ENCODE peak calls at places on chromosomes 1 and 21, in eight cellular contexts. One of them, this sample, is unnamed.

GRCh38 chr1:159996653-159997052 is 35.1 kb downstream of the PIGM start:
- DNase-seq in activated T-helper 1 cell treated with anti-CD3 and anti-CD28 coated beads, Interleukin-12 subunit alpha, Interleukin-12 subunit beta, Interleukin-2, Interleukin-4 antibody, amounts not matched to agents 30 ng/mL and 10 ng/mL and 1 ng/mL, durations not matched to agents 14 hours and 24 hours and 36 hours: no peak
- DNase-seq in BJ: peak; percentile 81
- DNase-seq in dorsolateral prefrontal cortex: no peak
- DNase-seq in astrocyte of the cerebellum: peak; percentile 67
- DNase-seq in prostate gland: no peak
- DNase-seq in GM13977: no peak
- DNase-seq in CD4-positive, alpha-beta T cell: no peak
- DNase-seq in this sample: peak; percentile 22

GRCh38 chr21:33655591-33656221 is 13.4 kb downstream of the ITSN1 start:
- DNase-seq in BJ: no peak
- DNase-seq in CD4-positive, alpha-beta T cell: no peak
- DNase-seq in GM13977: no peak
- DNase-seq in astrocyte of the cerebellum: peak; percentile 80
- DNase-seq in prostate gland: no peak
- DNase-seq in activated T-helper 1 cell treated with anti-CD3 and anti-CD28 coated beads, Interleukin-12 subunit alpha, Interleukin-12 subunit beta, Interleukin-2, Interleukin-4 antibody, amounts not matched to agents 30 ng/mL and 10 ng/mL and 1 ng/mL, durations not matched to agents 14 hours and 24 hours and 36 hours: no peak
- DNase-seq in dorsolateral prefrontal cortex: no peak
- DNase-seq in this sample: no peak

GRCh38 chr1:83508485-83509151 is 490.3 kb downstream of the TTLL7 start:
- DNase-seq in prostate gland: no peak
- DNase-seq in dorsolateral prefrontal cortex: no peak
- DNase-seq in BJ: peak; percentile 96
- DNase-seq in astrocyte of the cerebellum: peak; percentile 13
- DNase-seq in GM13977: peak; percentile 17
- DNase-seq in activated T-helper 1 cell treated with anti-CD3 and anti-CD28 coated beads, Interleukin-12 subunit alpha, Interleukin-12 subunit beta, Interleukin-2, Interleukin-4 antibody, amounts not matched to agents 30 ng/mL and 10 ng/mL and 1 ng/mL, durations not matched to agents 14 hours and 24 hours and 36 hours: peak; percentile 60
- DNase-seq in CD4-positive, alpha-beta T cell: peak; percentile 51
- DNase-seq in this sample: no peak

GRCh38 chr1:111679541-111679940 is 59.7 kb downstream of the INKA2 start:
- DNase-seq in CD4-positive, alpha-beta T cell: no peak
- DNase-seq in astrocyte of the cerebellum: no peak
- DNase-seq in dorsolateral prefrontal cortex: no peak
- DNase-seq in GM13977: no peak
- DNase-seq in activated T-helper 1 cell treated with anti-CD3 and anti-CD28 coated beads, Interleukin-12 subunit alpha, Interleukin-12 subunit beta, Interleukin-2, Interleukin-4 antibody, amounts not matched to agents 30 ng/mL and 10 ng/mL and 1 ng/mL, durations not matched to agents 14 hours and 24 hours and 36 hours: no peak
- DNase-seq in prostate gland: no peak
- DNase-seq in BJ: no peak
- DNase-seq in this sample: no peak

GRCh38 chr1:8552135-8552534 is 234.2 kb downstream of the SLC45A1 start:
- DNase-seq in GM13977: no peak
- DNase-seq in dorsolateral prefrontal cortex: no peak
- DNase-seq in activated T-helper 1 cell treated with anti-CD3 and anti-CD28 coated beads, Interleukin-12 subunit alpha, Interleukin-12 subunit beta, Interleukin-2, Interleukin-4 antibody, amounts not matched to agents 30 ng/mL and 10 ng/mL and 1 ng/mL, durations not matched to agents 14 hours and 24 hours and 36 hours: no peak
- DNase-seq in BJ: no peak
- DNase-seq in CD4-positive, alpha-beta T cell: no peak
- DNase-seq in prostate gland: no peak
- DNase-seq in astrocyte of the cerebellum: no peak
- DNase-seq in this sample: no peak

GRCh38 chr1:75673399-75673798 is 51.1 kb upstream of the ACADM start:
- DNase-seq in GM13977: no peak
- DNase-seq in BJ: no peak
- DNase-seq in CD4-positive, alpha-beta T cell: no peak
- DNase-seq in activated T-helper 1 cell treated with anti-CD3 and anti-CD28 coated beads, Interleukin-12 subunit alpha, Interleukin-12 subunit beta, Interleukin-2, Interleukin-4 antibody, amounts not matched to agents 30 ng/mL and 10 ng/mL and 1 ng/mL, durations not matched to agents 14 hours and 24 hours and 36 hours: no peak
- DNase-seq in dorsolateral prefrontal cortex: no peak
- DNase-seq in prostate gland: no peak
- DNase-seq in astrocyte of the cerebellum: no peak
- DNase-seq in this sample: no peak

GRCh38 chr1:167659440-167659839 is 29.4 kb downstream of the RCSD1 start:
- DNase-seq in dorsolateral prefrontal cortex: no peak
- DNase-seq in astrocyte of the cerebellum: no peak
- DNase-seq in CD4-positive, alpha-beta T cell: no peak
- DNase-seq in BJ: no peak
- DNase-seq in GM13977: no peak
- DNase-seq in activated T-helper 1 cell treated with anti-CD3 and anti-CD28 coated beads, Interleukin-12 subunit alpha, Interleukin-12 subunit beta, Interleukin-2, Interleukin-4 antibody, amounts not matched to agents 30 ng/mL and 10 ng/mL and 1 ng/mL, durations not matched to agents 14 hours and 24 hours and 36 hours: no peak
- DNase-seq in prostate gland: no peak
- DNase-seq in this sample: no peak

GRCh38 chr1:37682334-37682987 is 9.9 kb upstream of the CDCA8 start:
- DNase-seq in dorsolateral prefrontal cortex: peak; percentile 75
- DNase-seq in prostate gland: peak; percentile 56
- DNase-seq in BJ: no peak
- DNase-seq in astrocyte of the cerebellum: peak; percentile 43
- DNase-seq in GM13977: peak; percentile 66
- DNase-seq in CD4-positive, alpha-beta T cell: peak; percentile 70
- DNase-seq in activated T-helper 1 cell treated with anti-CD3 and anti-CD28 coated beads, Interleukin-12 subunit alpha, Interleukin-12 subunit beta, Interleukin-2, Interleukin-4 antibody, amounts not matched to agents 30 ng/mL and 10 ng/mL and 1 ng/mL, durations not matched to agents 14 hours and 24 hours and 36 hours: peak; percentile 61
- DNase-seq in this sample: no peak

GRCh38 chr1:226979115-226979516 is 39.0 kb downstream of the COQ8A start:
- DNase-seq in activated T-helper 1 cell treated with anti-CD3 and anti-CD28 coated beads, Interleukin-12 subunit alpha, Interleukin-12 subunit beta, Interleukin-2, Interleukin-4 antibody, amounts not matched to agents 30 ng/mL and 10 ng/mL and 1 ng/mL, durations not matched to agents 14 hours and 24 hours and 36 hours: no peak
- DNase-seq in CD4-positive, alpha-beta T cell: no peak
- DNase-seq in GM13977: no peak
- DNase-seq in astrocyte of the cerebellum: no peak
- DNase-seq in prostate gland: no peak
- DNase-seq in dorsolateral prefrontal cortex: no peak
- DNase-seq in BJ: no peak
- DNase-seq in this sample: no peak

GRCh38 chr1:185843297-185843869 is 109.2 kb downstream of the HMCN1 start:
- DNase-seq in dorsolateral prefrontal cortex: no peak
- DNase-seq in CD4-positive, alpha-beta T cell: no peak
- DNase-seq in prostate gland: no peak
- DNase-seq in astrocyte of the cerebellum: no peak
- DNase-seq in activated T-helper 1 cell treated with anti-CD3 and anti-CD28 coated beads, Interleukin-12 subunit alpha, Interleukin-12 subunit beta, Interleukin-2, Interleukin-4 antibody, amounts not matched to agents 30 ng/mL and 10 ng/mL and 1 ng/mL, durations not matched to agents 14 hours and 24 hours and 36 hours: no peak
- DNase-seq in GM13977: no peak
- DNase-seq in BJ: no peak
- DNase-seq in this sample: no peak

GRCh38 chr1:232385221-232385620 is 244.7 kb downstream of the SIPA1L2 start:
- DNase-seq in dorsolateral prefrontal cortex: peak; percentile 78
- DNase-seq in astrocyte of the cerebellum: peak; percentile 19
- DNase-seq in BJ: no peak
- DNase-seq in prostate gland: no peak
- DNase-seq in CD4-positive, alpha-beta T cell: no peak
- DNase-seq in activated T-helper 1 cell treated with anti-CD3 and anti-CD28 coated beads, Interleukin-12 subunit alpha, Interleukin-12 subunit beta, Interleukin-2, Interleukin-4 antibody, amounts not matched to agents 30 ng/mL and 10 ng/mL and 1 ng/mL, durations not matched to agents 14 hours and 24 hours and 36 hours: no peak
- DNase-seq in GM13977: no peak
- DNase-seq in this sample: no peak

GRCh38 chr1:147598631-147599361 is 57.5 kb downstream of the BCL9 start:
- DNase-seq in CD4-positive, alpha-beta T cell: peak; percentile 23
- DNase-seq in astrocyte of the cerebellum: no peak
- DNase-seq in BJ: no peak
- DNase-seq in prostate gland: no peak
- DNase-seq in activated T-helper 1 cell treated with anti-CD3 and anti-CD28 coated beads, Interleukin-12 subunit alpha, Interleukin-12 subunit beta, Interleukin-2, Interleukin-4 antibody, amounts not matched to agents 30 ng/mL and 10 ng/mL and 1 ng/mL, durations not matched to agents 14 hours and 24 hours and 36 hours: peak; percentile 31
- DNase-seq in dorsolateral prefrontal cortex: peak; percentile 67
- DNase-seq in GM13977: no peak
- DNase-seq in this sample: no peak

GRCh38 chr1:11376981-11377583 is 101.9 kb upstream of the DISP3 start:
- DNase-seq in prostate gland: no peak
- DNase-seq in GM13977: no peak
- DNase-seq in dorsolateral prefrontal cortex: no peak
- DNase-seq in BJ: no peak
- DNase-seq in activated T-helper 1 cell treated with anti-CD3 and anti-CD28 coated beads, Interleukin-12 subunit alpha, Interleukin-12 subunit beta, Interleukin-2, Interleukin-4 antibody, amounts not matched to agents 30 ng/mL and 10 ng/mL and 1 ng/mL, durations not matched to agents 14 hours and 24 hours and 36 hours: no peak
- DNase-seq in astrocyte of the cerebellum: no peak
- DNase-seq in CD4-positive, alpha-beta T cell: no peak
- DNase-seq in this sample: no peak

GRCh38 chr1:48005254-48006162 is 8.3 kb upstream of the TRABD2B start:
- DNase-seq in prostate gland: no peak
- DNase-seq in BJ: no peak
- DNase-seq in activated T-helper 1 cell treated with anti-CD3 and anti-CD28 coated beads, Interleukin-12 subunit alpha, Interleukin-12 subunit beta, Interleukin-2, Interleukin-4 antibody, amounts not matched to agents 30 ng/mL and 10 ng/mL and 1 ng/mL, durations not matched to agents 14 hours and 24 hours and 36 hours: no peak
- DNase-seq in dorsolateral prefrontal cortex: no peak
- DNase-seq in GM13977: no peak
- DNase-seq in CD4-positive, alpha-beta T cell: no peak
- DNase-seq in astrocyte of the cerebellum: no peak
- DNase-seq in this sample: no peak

GRCh38 chr21:28936036-28936435 is 56.6 kb downstream of the LTN1 start:
- DNase-seq in GM13977: no peak
- DNase-seq in dorsolateral prefrontal cortex: no peak
- DNase-seq in activated T-helper 1 cell treated with anti-CD3 and anti-CD28 coated beads, Interleukin-12 subunit alpha, Interleukin-12 subunit beta, Interleukin-2, Interleukin-4 antibody, amounts not matched to agents 30 ng/mL and 10 ng/mL and 1 ng/mL, durations not matched to agents 14 hours and 24 hours and 36 hours: no peak
- DNase-seq in CD4-positive, alpha-beta T cell: no peak
- DNase-seq in BJ: peak; percentile 54
- DNase-seq in prostate gland: no peak
- DNase-seq in astrocyte of the cerebellum: no peak
- DNase-seq in this sample: no peak

GRCh38 chr21:33042812-33043211 is 17.1 kb downstream of the OLIG2 start:
- DNase-seq in prostate gland: no peak
- DNase-seq in CD4-positive, alpha-beta T cell: no peak
- DNase-seq in dorsolateral prefrontal cortex: no peak
- DNase-seq in BJ: peak; percentile 19
- DNase-seq in activated T-helper 1 cell treated with anti-CD3 and anti-CD28 coated beads, Interleukin-12 subunit alpha, Interleukin-12 subunit beta, Interleukin-2, Interleukin-4 antibody, amounts not matched to agents 30 ng/mL and 10 ng/mL and 1 ng/mL, durations not matched to agents 14 hours and 24 hours and 36 hours: no peak
- DNase-seq in astrocyte of the cerebellum: peak; percentile 83
- DNase-seq in GM13977: no peak
- DNase-seq in this sample: no peak

GRCh38 chr1:9494936-9495758 is 44.1 kb upstream of the SLC25A33 start:
- DNase-seq in prostate gland: no peak
- DNase-seq in BJ: no peak
- DNase-seq in GM13977: peak; percentile 84
- DNase-seq in activated T-helper 1 cell treated with anti-CD3 and anti-CD28 coated beads, Interleukin-12 subunit alpha, Interleukin-12 subunit beta, Interleukin-2, Interleukin-4 antibody, amounts not matched to agents 30 ng/mL and 10 ng/mL and 1 ng/mL, durations not matched to agents 14 hours and 24 hours and 36 hours: peak; percentile 61
- DNase-seq in CD4-positive, alpha-beta T cell: peak; percentile 43
- DNase-seq in astrocyte of the cerebellum: no peak
- DNase-seq in dorsolateral prefrontal cortex: no peak
- DNase-seq in this sample: peak; percentile 38

GRCh38 chr21:43609501-43610340 is 49.6 kb downstream of the HSF2BP start:
- DNase-seq in astrocyte of the cerebellum: peak; percentile 83
- DNase-seq in prostate gland: peak; percentile 87
- DNase-seq in CD4-positive, alpha-beta T cell: no peak
- DNase-seq in dorsolateral prefrontal cortex: no peak
- DNase-seq in activated T-helper 1 cell treated with anti-CD3 and anti-CD28 coated beads, Interleukin-12 subunit alpha, Interleukin-12 subunit beta, Interleukin-2, Interleukin-4 antibody, amounts not matched to agents 30 ng/mL and 10 ng/mL and 1 ng/mL, durations not matched to agents 14 hours and 24 hours and 36 hours: no peak
- DNase-seq in BJ: no peak
- DNase-seq in GM13977: no peak
- DNase-seq in this sample: no peak

GRCh38 chr1:218315638-218316037 is 29.5 kb upstream of the TGFB2 start:
- DNase-seq in activated T-helper 1 cell treated with anti-CD3 and anti-CD28 coated beads, Interleukin-12 subunit alpha, Interleukin-12 subunit beta, Interleukin-2, Interleukin-4 antibody, amounts not matched to agents 30 ng/mL and 10 ng/mL and 1 ng/mL, durations not matched to agents 14 hours and 24 hours and 36 hours: no peak
- DNase-seq in BJ: no peak
- DNase-seq in astrocyte of the cerebellum: no peak
- DNase-seq in dorsolateral prefrontal cortex: no peak
- DNase-seq in GM13977: no peak
- DNase-seq in prostate gland: no peak
- DNase-seq in CD4-positive, alpha-beta T cell: no peak
- DNase-seq in this sample: no peak

GRCh38 chr1:85544689-85545203 is 35.8 kb upstream of the CCN1 start:
- DNase-seq in astrocyte of the cerebellum: no peak
- DNase-seq in BJ: peak; percentile 43
- DNase-seq in prostate gland: peak; percentile 82
- DNase-seq in CD4-positive, alpha-beta T cell: no peak
- DNase-seq in GM13977: no peak
- DNase-seq in dorsolateral prefrontal cortex: no peak
- DNase-seq in activated T-helper 1 cell treated with anti-CD3 and anti-CD28 coated beads, Interleukin-12 subunit alpha, Interleukin-12 subunit beta, Interleukin-2, Interleukin-4 antibody, amounts not matched to agents 30 ng/mL and 10 ng/mL and 1 ng/mL, durations not matched to agents 14 hours and 24 hours and 36 hours: no peak
- DNase-seq in this sample: no peak

GRCh38 chr1:221708987-221709386 is 32.9 kb downstream of the DUSP10 start:
- DNase-seq in astrocyte of the cerebellum: peak; percentile 73
- DNase-seq in prostate gland: no peak
- DNase-seq in GM13977: peak; percentile 65
- DNase-seq in BJ: no peak
- DNase-seq in activated T-helper 1 cell treated with anti-CD3 and anti-CD28 coated beads, Interleukin-12 subunit alpha, Interleukin-12 subunit beta, Interleukin-2, Interleukin-4 antibody, amounts not matched to agents 30 ng/mL and 10 ng/mL and 1 ng/mL, durations not matched to agents 14 hours and 24 hours and 36 hours: peak; percentile 50
- DNase-seq in dorsolateral prefrontal cortex: peak; percentile 54
- DNase-seq in CD4-positive, alpha-beta T cell: peak; percentile 77
- DNase-seq in this sample: no peak

GRCh38 chr1:154856544-154856943 is 13.5 kb downstream of the KCNN3 start:
- DNase-seq in prostate gland: no peak
- DNase-seq in dorsolateral prefrontal cortex: no peak
- DNase-seq in activated T-helper 1 cell treated with anti-CD3 and anti-CD28 coated beads, Interleukin-12 subunit alpha, Interleukin-12 subunit beta, Interleukin-2, Interleukin-4 antibody, amounts not matched to agents 30 ng/mL and 10 ng/mL and 1 ng/mL, durations not matched to agents 14 hours and 24 hours and 36 hours: no peak
- DNase-seq in GM13977: no peak
- DNase-seq in astrocyte of the cerebellum: no peak
- DNase-seq in BJ: no peak
- DNase-seq in CD4-positive, alpha-beta T cell: no peak
- DNase-seq in this sample: no peak

GRCh38 chr1:20640183-20640597 is 6.9 kb downstream of the PINK1 start:
- DNase-seq in GM13977: peak; percentile 80
- DNase-seq in BJ: no peak
- DNase-seq in activated T-helper 1 cell treated with anti-CD3 and anti-CD28 coated beads, Interleukin-12 subunit alpha, Interleukin-12 subunit beta, Interleukin-2, Interleukin-4 antibody, amounts not matched to agents 30 ng/mL and 10 ng/mL and 1 ng/mL, durations not matched to agents 14 hours and 24 hours and 36 hours: peak; percentile 45
- DNase-seq in CD4-positive, alpha-beta T cell: peak; percentile 47
- DNase-seq in dorsolateral prefrontal cortex: no peak
- DNase-seq in astrocyte of the cerebellum: peak; percentile 42
- DNase-seq in prostate gland: peak; percentile 19
- DNase-seq in this sample: no peak

GRCh38 chr1:20124451-20125057 is 5.2 kb upstream of the PLA2G2D start:
- DNase-seq in dorsolateral prefrontal cortex: no peak
- DNase-seq in prostate gland: peak; percentile 37
- DNase-seq in CD4-positive, alpha-beta T cell: no peak
- DNase-seq in astrocyte of the cerebellum: peak; percentile 57
- DNase-seq in BJ: no peak
- DNase-seq in activated T-helper 1 cell treated with anti-CD3 and anti-CD28 coated beads, Interleukin-12 subunit alpha, Interleukin-12 subunit beta, Interleukin-2, Interleukin-4 antibody, amounts not matched to agents 30 ng/mL and 10 ng/mL and 1 ng/mL, durations not matched to agents 14 hours and 24 hours and 36 hours: no peak
- DNase-seq in GM13977: no peak
- DNase-seq in this sample: no peak

GRCh38 chr1:246394121-246394520 is 113.0 kb downstream of the SMYD3 start:
- DNase-seq in prostate gland: no peak
- DNase-seq in GM13977: no peak
- DNase-seq in BJ: no peak
- DNase-seq in astrocyte of the cerebellum: no peak
- DNase-seq in dorsolateral prefrontal cortex: no peak
- DNase-seq in activated T-helper 1 cell treated with anti-CD3 and anti-CD28 coated beads, Interleukin-12 subunit alpha, Interleukin-12 subunit beta, Interleukin-2, Interleukin-4 antibody, amounts not matched to agents 30 ng/mL and 10 ng/mL and 1 ng/mL, durations not matched to agents 14 hours and 24 hours and 36 hours: no peak
- DNase-seq in CD4-positive, alpha-beta T cell: no peak
- DNase-seq in this sample: no peak

GRCh38 chr1:11650331-11650991 is 3.8 kb downstream of the FBXO2 start:
- DNase-seq in CD4-positive, alpha-beta T cell: peak; percentile 74
- DNase-seq in astrocyte of the cerebellum: no peak
- DNase-seq in GM13977: peak; percentile 80
- DNase-seq in dorsolateral prefrontal cortex: peak; percentile 85
- DNase-seq in prostate gland: peak; percentile 66
- DNase-seq in BJ: no peak
- DNase-seq in activated T-helper 1 cell treated with anti-CD3 and anti-CD28 coated beads, Interleukin-12 subunit alpha, Interleukin-12 subunit beta, Interleukin-2, Interleukin-4 antibody, amounts not matched to agents 30 ng/mL and 10 ng/mL and 1 ng/mL, durations not matched to agents 14 hours and 24 hours and 36 hours: peak; percentile 69
- DNase-seq in this sample: no peak

GRCh38 chr1:188514917-188515316 is 1686.2 kb downstream of the PLA2G4A start:
- DNase-seq in GM13977: no peak
- DNase-seq in activated T-helper 1 cell treated with anti-CD3 and anti-CD28 coated beads, Interleukin-12 subunit alpha, Interleukin-12 subunit beta, Interleukin-2, Interleukin-4 antibody, amounts not matched to agents 30 ng/mL and 10 ng/mL and 1 ng/mL, durations not matched to agents 14 hours and 24 hours and 36 hours: no peak
- DNase-seq in dorsolateral prefrontal cortex: no peak
- DNase-seq in astrocyte of the cerebellum: peak; percentile 60
- DNase-seq in CD4-positive, alpha-beta T cell: no peak
- DNase-seq in BJ: no peak
- DNase-seq in prostate gland: no peak
- DNase-seq in this sample: no peak

GRCh38 chr1:204453141-204453772 is 41.3 kb downstream of the PIK3C2B start:
- DNase-seq in CD4-positive, alpha-beta T cell: peak; percentile 71
- DNase-seq in BJ: no peak
- DNase-seq in activated T-helper 1 cell treated with anti-CD3 and anti-CD28 coated beads, Interleukin-12 subunit alpha, Interleukin-12 subunit beta, Interleukin-2, Interleukin-4 antibody, amounts not matched to agents 30 ng/mL and 10 ng/mL and 1 ng/mL, durations not matched to agents 14 hours and 24 hours and 36 hours: peak; percentile 62
- DNase-seq in GM13977: peak; percentile 85
- DNase-seq in dorsolateral prefrontal cortex: no peak
- DNase-seq in prostate gland: no peak
- DNase-seq in astrocyte of the cerebellum: no peak
- DNase-seq in this sample: no peak

GRCh38 chr1:63693956-63694607 is 79.7 kb upstream of the ROR1 start:
- DNase-seq in CD4-positive, alpha-beta T cell: no peak
- DNase-seq in activated T-helper 1 cell treated with anti-CD3 and anti-CD28 coated beads, Interleukin-12 subunit alpha, Interleukin-12 subunit beta, Interleukin-2, Interleukin-4 antibody, amounts not matched to agents 30 ng/mL and 10 ng/mL and 1 ng/mL, durations not matched to agents 14 hours and 24 hours and 36 hours: no peak
- DNase-seq in BJ: no peak
- DNase-seq in dorsolateral prefrontal cortex: no peak
- DNase-seq in prostate gland: no peak
- DNase-seq in GM13977: peak; percentile 20
- DNase-seq in astrocyte of the cerebellum: no peak
- DNase-seq in this sample: no peak

GRCh38 chr1:238558746-238559145 is 668.0 kb upstream of the ZP4 start:
- DNase-seq in CD4-positive, alpha-beta T cell: no peak
- DNase-seq in GM13977: no peak
- DNase-seq in BJ: no peak
- DNase-seq in activated T-helper 1 cell treated with anti-CD3 and anti-CD28 coated beads, Interleukin-12 subunit alpha, Interleukin-12 subunit beta, Interleukin-2, Interleukin-4 antibody, amounts not matched to agents 30 ng/mL and 10 ng/mL and 1 ng/mL, durations not matched to agents 14 hours and 24 hours and 36 hours: no peak
- DNase-seq in prostate gland: no peak
- DNase-seq in astrocyte of the cerebellum: no peak
- DNase-seq in dorsolateral prefrontal cortex: no peak
- DNase-seq in this sample: no peak

GRCh38 chr1:4778056-4778455 is 123.6 kb downstream of the AJAP1 start:
- DNase-seq in BJ: no peak
- DNase-seq in astrocyte of the cerebellum: no peak
- DNase-seq in CD4-positive, alpha-beta T cell: no peak
- DNase-seq in prostate gland: no peak
- DNase-seq in dorsolateral prefrontal cortex: no peak
- DNase-seq in activated T-helper 1 cell treated with anti-CD3 and anti-CD28 coated beads, Interleukin-12 subunit alpha, Interleukin-12 subunit beta, Interleukin-2, Interleukin-4 antibody, amounts not matched to agents 30 ng/mL and 10 ng/mL and 1 ng/mL, durations not matched to agents 14 hours and 24 hours and 36 hours: no peak
- DNase-seq in GM13977: no peak
- DNase-seq in this sample: peak; percentile 58

GRCh38 chr1:19342894-19343616 is 30.9 kb downstream of the SLC66A1 start:
- DNase-seq in CD4-positive, alpha-beta T cell: no peak
- DNase-seq in BJ: no peak
- DNase-seq in activated T-helper 1 cell treated with anti-CD3 and anti-CD28 coated beads, Interleukin-12 subunit alpha, Interleukin-12 subunit beta, Interleukin-2, Interleukin-4 antibody, amounts not matched to agents 30 ng/mL and 10 ng/mL and 1 ng/mL, durations not matched to agents 14 hours and 24 hours and 36 hours: no peak
- DNase-seq in astrocyte of the cerebellum: no peak
- DNase-seq in dorsolateral prefrontal cortex: no peak
- DNase-seq in GM13977: no peak
- DNase-seq in prostate gland: no peak
- DNase-seq in this sample: no peak

GRCh38 chr1:156524985-156525590 is 24.5 kb upstream of the MEF2D start:
- DNase-seq in CD4-positive, alpha-beta T cell: no peak
- DNase-seq in dorsolateral prefrontal cortex: no peak
- DNase-seq in activated T-helper 1 cell treated with anti-CD3 and anti-CD28 coated beads, Interleukin-12 subunit alpha, Interleukin-12 subunit beta, Interleukin-2, Interleukin-4 antibody, amounts not matched to agents 30 ng/mL and 10 ng/mL and 1 ng/mL, durations not matched to agents 14 hours and 24 hours and 36 hours: no peak
- DNase-seq in prostate gland: no peak
- DNase-seq in astrocyte of the cerebellum: no peak
- DNase-seq in GM13977: peak; percentile 49
- DNase-seq in BJ: no peak
- DNase-seq in this sample: no peak

GRCh38 chr21:14850394-14850793 is 214.4 kb downstream of the NRIP1 start:
- DNase-seq in astrocyte of the cerebellum: no peak
- DNase-seq in CD4-positive, alpha-beta T cell: no peak
- DNase-seq in prostate gland: no peak
- DNase-seq in dorsolateral prefrontal cortex: no peak
- DNase-seq in GM13977: no peak
- DNase-seq in activated T-helper 1 cell treated with anti-CD3 and anti-CD28 coated beads, Interleukin-12 subunit alpha, Interleukin-12 subunit beta, Interleukin-2, Interleukin-4 antibody, amounts not matched to agents 30 ng/mL and 10 ng/mL and 1 ng/mL, durations not matched to agents 14 hours and 24 hours and 36 hours: no peak
- DNase-seq in BJ: peak; percentile 47
- DNase-seq in this sample: no peak